ENCODE peak calls at places on chromosomes 2 and 18, in four cellular contexts. X is kidney epithelial cell, B is tibial artery, Q is omental fat pad. C is an unnamed sample.

GRCh38 chr2:201532686-201533304 is 81.3 kb downstream of the STRADB start:
- DNase-seq in X (peak; percentile 57), B (no peak), Q (no peak), C (peak; percentile 96)

GRCh38 chr2:328761-329160 is 40.9 kb upstream of the ALKAL2 start:
- DNase-seq in X (no peak), B (no peak), Q (no peak), C (no peak)

GRCh38 chr2:36561223-36561944 is 36.6 kb downstream of the FEZ2 start:
- DNase-seq in X (peak; percentile 88), B (no peak), Q (no peak), C (peak; percentile 97)

GRCh38 chr2:222318712-222319575 is 20.1 kb upstream of the PAX3 start:
- DNase-seq in X (no peak), B (no peak), Q (no peak), C (no peak)

GRCh38 chr2:12070581-12070980 is 324.1 kb downstream of the LPIN1 start:
- DNase-seq in X (no peak), B (no peak), Q (no peak), C (peak; percentile 86)

GRCh38 chr2:237431372-237431771 is 17.4 kb upstream of the COL6A3 start:
- DNase-seq in X (no peak), B (no peak), Q (no peak), C (peak; percentile 92)

GRCh38 chr2:215833531-215834162 is 179.7 kb downstream of the MREG start:
- DNase-seq in X (peak; percentile 69), B (no peak), Q (no peak), C (no peak)

GRCh38 chr2:44680983-44681481 is 260.5 kb upstream of the SIX3 start:
- DNase-seq in X (no peak), B (no peak), Q (no peak), C (no peak)

GRCh38 chr2:46779447-46779941 is 136.1 kb downstream of the MCFD2 start:
- DNase-seq in X (no peak), B (peak; percentile 59), Q (no peak), C (no peak)

GRCh38 chr2:58906151-58906645 is 665.1 kb upstream of the FANCL start:
- DNase-seq in X (no peak), B (no peak), Q (no peak), C (no peak)

GRCh38 chr2:56587456-56587855 is 403.7 kb downstream of the CCDC85A start:
- DNase-seq in X (no peak), B (no peak), Q (no peak), C (no peak)

GRCh38 chr18:68557183-68557582 is 157.7 kb downstream of the TMX3 start:
- DNase-seq in X (no peak), B (no peak), Q (no peak), C (no peak)

GRCh38 chr2:10499911-10500521 is 51.9 kb upstream of the ODC1 start:
- DNase-seq in X (no peak), B (peak; percentile 33), Q (no peak), C (no peak)

GRCh38 chr2:17630089-17630488 is 89.6 kb downstream of the VSNL1 start:
- DNase-seq in X (no peak), B (no peak), Q (no peak), C (no peak)

GRCh38 chr2:20579866-20580265 is 71.0 kb downstream of the HS1BP3 start:
- DNase-seq in X (no peak), B (peak; percentile 77), Q (no peak), C (no peak)

GRCh38 chr2:232502901-232503791 is 15.5 kb upstream of the ECEL1 start:
- DNase-seq in X (no peak), B (no peak), Q (no peak), C (no peak)

GRCh38 chr2:168254158-168254935 is 7.0 kb upstream of the STK39 start:
- DNase-seq in X (no peak), B (no peak), Q (no peak), C (peak; percentile 70)

GRCh38 chr2:145592362-145592761 is 1072.4 kb upstream of the ZEB2 start:
- DNase-seq in X (no peak), B (no peak), Q (no peak), C (no peak)

GRCh38 chr18:8623549-8624106 is 14.4 kb downstream of the RAB12 start:
- DNase-seq in X (no peak), B (no peak), Q (no peak), C (no peak)

GRCh38 chr18:36493349-36494281 is 196.1 kb downstream of the FHOD3 start:
- DNase-seq in X (no peak), B (no peak), Q (no peak), C (no peak)

GRCh38 chr2:227849906-227850305 is 21.5 kb upstream of the DAW1 start:
- DNase-seq in X (no peak), B (no peak), Q (no peak), C (no peak)

GRCh38 chr18:21903688-21904087 is 163.1 kb downstream of the MIB1 start:
- DNase-seq in X (no peak), B (no peak), Q (no peak), C (no peak)
- TF ChIP-seq CTCF in X (no peak), B (no peak), Q (no peak), C (no peak)

GRCh38 chr2:207044380-207044779 is 105.1 kb downstream of the CPO start:
- DNase-seq in X (no peak), B (no peak), Q (no peak), C (no peak)

GRCh38 chr2:207048421-207048820 is 109.1 kb downstream of the CPO start:
- DNase-seq in X (no peak), B (no peak), Q (no peak), C (no peak)

GRCh38 chr2:207045531-207045930 is 106.2 kb downstream of the CPO start:
- DNase-seq in X (no peak), B (no peak), Q (no peak), C (no peak)

GRCh38 chr2:207044963-207045362 is 105.6 kb downstream of the CPO start:
- DNase-seq in X (no peak), B (no peak), Q (no peak), C (no peak)

DNA sequence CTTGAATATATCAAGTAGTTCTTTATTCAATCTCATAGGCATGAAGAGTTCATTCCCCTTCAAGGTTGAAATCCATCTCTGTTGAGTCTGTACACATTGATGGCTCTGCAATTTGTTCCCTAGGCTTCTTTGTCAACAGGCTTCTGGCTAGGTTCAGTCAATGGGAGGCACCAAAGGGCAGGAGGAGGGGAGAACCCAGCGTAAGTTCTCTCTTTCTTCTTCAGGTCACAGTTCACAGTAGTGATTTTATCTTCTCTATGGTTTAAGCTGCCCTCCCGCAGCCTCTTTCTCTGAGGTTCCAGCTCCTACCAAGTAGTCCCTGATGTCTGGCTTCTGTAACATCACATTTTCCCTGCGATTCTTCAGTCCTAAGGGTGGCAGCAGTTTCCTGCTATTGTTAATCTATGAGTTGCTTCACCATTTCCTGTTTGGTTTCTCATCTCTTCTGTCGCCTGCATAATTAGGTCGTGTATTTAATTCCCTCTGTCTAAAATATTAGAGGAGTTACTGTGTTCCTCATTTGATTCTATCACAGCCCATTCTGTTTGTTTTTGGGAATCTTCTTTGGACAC is 107.4 kb downstream of the CPO start:
- DNase-seq in X (no peak), B (no peak), Q (no peak), C (no peak)
- TF ChIP-seq CTCF in X (no peak), B (no peak), Q (no peak), C (no peak)

DNA sequence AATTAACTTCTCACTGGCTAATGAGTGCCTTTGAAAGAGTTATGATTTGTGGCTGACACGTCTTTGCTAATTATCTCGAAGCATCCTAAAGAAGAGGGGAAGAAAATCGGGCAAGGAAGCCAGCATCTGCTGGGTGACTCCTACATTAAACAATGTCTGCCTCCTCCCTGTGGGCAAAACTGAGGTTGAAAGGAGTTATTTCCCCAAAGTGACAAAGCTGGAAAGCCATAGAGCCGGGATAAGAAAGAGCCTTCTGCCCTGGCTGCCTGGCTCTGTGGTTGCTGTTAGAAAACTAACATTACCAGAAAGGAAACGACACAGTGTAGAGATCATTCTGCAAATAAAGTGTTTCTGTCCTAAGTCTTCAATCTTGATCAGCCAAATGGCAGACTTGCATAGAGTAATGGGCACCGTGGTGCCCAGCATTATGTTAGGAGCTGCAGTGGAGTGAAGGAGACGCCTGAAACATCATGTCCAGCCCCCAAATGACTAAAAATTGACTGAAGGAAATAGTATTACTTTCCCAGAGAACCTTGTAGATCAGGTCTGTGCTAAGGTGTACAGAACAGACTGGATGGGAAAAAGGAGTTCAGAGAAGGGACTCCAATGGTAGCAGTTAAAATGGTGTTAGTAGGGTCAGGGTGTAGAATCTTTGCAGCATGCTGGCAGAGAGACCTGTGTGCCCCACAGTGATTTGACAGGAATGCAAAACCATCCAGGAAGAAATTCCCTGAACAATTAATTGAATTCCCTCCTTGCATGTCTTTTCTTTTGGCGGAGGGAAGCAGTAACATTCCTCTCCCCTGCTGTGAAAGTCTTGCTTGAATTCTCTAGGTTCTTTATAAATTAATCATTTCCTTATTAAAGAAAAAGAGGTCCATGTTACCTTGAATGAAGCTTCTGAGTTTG is 44.4 kb downstream of the ALPK2 start:
- DNase-seq in X (no peak), B (no peak), Q (no peak), C (peak; percentile 75)
- TF ChIP-seq CTCF in X (no peak), B (no peak), Q (no peak), C (peak; percentile 5)

GRCh38 chr2:63488118-63488713 is 100.1 kb downstream of the WDPCP start:
- DNase-seq in X (no peak), B (no peak), Q (no peak), C (peak; percentile 30)
- TF ChIP-seq CTCF in X (peak; percentile 83), B (peak; percentile 26), Q (no peak), C (peak; percentile 87)

DNA sequence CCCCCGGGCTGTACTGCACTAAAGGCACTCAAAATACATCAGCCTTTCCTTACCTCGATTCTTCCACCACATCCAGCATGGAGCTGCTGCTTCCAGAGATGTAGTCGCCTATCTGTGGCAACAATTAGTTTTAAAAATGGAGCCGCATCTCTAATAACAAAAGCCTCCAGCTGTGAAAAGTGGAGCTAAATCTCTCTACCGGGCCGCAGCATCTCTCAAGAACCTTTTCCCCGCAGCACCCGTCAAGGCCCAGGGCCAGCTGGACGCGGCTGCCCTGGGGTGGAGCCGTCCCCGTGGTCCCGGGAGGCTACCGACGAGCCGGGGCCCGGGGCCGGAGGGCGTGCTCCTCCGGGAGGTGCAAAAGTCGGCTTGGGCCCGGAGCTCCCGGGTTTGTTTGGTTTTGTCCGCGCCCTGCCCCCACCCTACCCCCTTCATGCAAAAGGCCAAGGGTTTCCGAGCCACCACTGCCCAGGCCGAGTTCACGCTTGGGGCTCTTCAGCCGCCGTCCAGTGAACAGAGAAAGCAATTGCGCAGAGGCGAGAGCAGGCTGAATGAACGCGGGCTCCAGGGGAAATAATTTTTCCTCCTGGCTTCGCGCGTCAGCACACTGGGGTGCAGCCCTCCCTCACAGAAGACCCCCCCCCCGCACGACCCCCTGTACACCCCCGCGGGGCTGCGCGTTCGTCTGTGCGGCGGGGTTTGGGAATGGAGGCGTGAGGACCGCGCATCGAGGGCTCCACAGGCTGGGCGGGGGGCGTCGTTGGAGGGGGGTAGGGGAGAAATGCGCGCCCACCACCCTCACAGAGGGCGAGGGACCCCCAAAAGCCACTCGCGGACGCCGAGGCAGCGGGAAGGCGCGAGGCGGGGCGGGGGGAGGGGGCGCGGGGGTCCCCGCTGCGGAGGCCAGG is 554 bp upstream of the GREB1L start:
- DNase-seq in X (no peak), B (peak; percentile 66), Q (no peak), C (no peak)
- TF ChIP-seq CTCF in X (no peak), B (no peak), Q (no peak), C (no peak)

GRCh38 chr2:219492575-219492974 is 6.1 kb upstream of the GMPPA start:
- DNase-seq in X (no peak), B (no peak), Q (no peak), C (no peak)
- TF ChIP-seq CTCF in X (no peak), B (no peak), Q (no peak), C (peak; percentile 19)

DNA sequence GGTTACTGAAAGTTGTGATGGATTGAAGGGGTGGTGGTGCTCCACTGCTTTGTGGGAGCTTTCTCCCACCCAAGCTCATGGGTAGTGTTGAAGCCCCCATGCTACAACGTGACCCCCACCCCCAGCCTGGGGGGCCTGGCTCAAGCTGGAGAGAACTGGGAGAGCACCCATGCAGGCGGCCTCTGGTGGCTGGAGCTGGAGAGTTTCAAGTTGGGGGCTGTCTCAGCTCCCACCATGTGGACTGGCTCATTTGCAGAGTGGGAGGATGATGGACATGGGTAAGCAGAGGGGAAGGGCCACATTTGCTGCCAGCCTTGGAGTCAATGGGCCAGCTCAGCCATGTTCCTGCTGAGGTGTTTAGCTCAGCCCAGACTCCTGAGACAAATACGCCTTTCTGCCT is 62.8 kb downstream of the INPP4A start:
- DNase-seq in X (no peak), B (no peak), Q (no peak), C (no peak)
- TF ChIP-seq CTCF in X (no peak), B (no peak), Q (no peak), C (no peak)

C was measured in HFFc6.